ENCODE peak calls at places on chromosomes 4 and X, in seven cellular contexts. One of them, this sample, is unnamed.

GRCh38 chrX:9315086-9315485 is 149.8 kb upstream of the TBL1X start:
- DNase-seq in NAMALWA: no peak
- DNase-seq in hypothalamus: no peak
- DNase-seq in sciatic nerve: no peak
- DNase-seq in kidney epithelial cell: no peak
- DNase-seq in pancreas: no peak
- DNase-seq in dorsolateral prefrontal cortex: no peak
- DNase-seq in this sample: no peak

GRCh38 chrX:64205735-64206491 is 405 bp upstream of the AMER1 start:
- DNase-seq in NAMALWA: peak; percentile 92
- DNase-seq in hypothalamus: peak; percentile 80
- DNase-seq in sciatic nerve: peak; percentile 95
- DNase-seq in kidney epithelial cell: peak; percentile 56
- DNase-seq in pancreas: peak; percentile 95
- DNase-seq in dorsolateral prefrontal cortex: peak; percentile 96
- DNase-seq in this sample: peak; percentile 85

GRCh38 chr4:146389561-146389960 is 132.2 kb downstream of the SLC10A7 start:
- DNase-seq in NAMALWA: no peak
- DNase-seq in hypothalamus: no peak
- DNase-seq in sciatic nerve: no peak
- DNase-seq in kidney epithelial cell: no peak
- DNase-seq in pancreas: no peak
- DNase-seq in dorsolateral prefrontal cortex: no peak
- DNase-seq in this sample: no peak

GRCh38 chr4:88803600-88804096 is 106.0 kb upstream of the NAP1L5 start:
- DNase-seq in NAMALWA: no peak
- DNase-seq in hypothalamus: no peak
- DNase-seq in sciatic nerve: no peak
- DNase-seq in kidney epithelial cell: peak; percentile 68
- DNase-seq in pancreas: peak; percentile 35
- DNase-seq in dorsolateral prefrontal cortex: no peak
- DNase-seq in this sample: peak; percentile 48

GRCh38 chrX:30800901-30801300 is 88.2 kb downstream of the TAB3 start:
- DNase-seq in NAMALWA: no peak
- DNase-seq in hypothalamus: no peak
- DNase-seq in sciatic nerve: no peak
- DNase-seq in kidney epithelial cell: no peak
- DNase-seq in pancreas: no peak
- DNase-seq in dorsolateral prefrontal cortex: no peak
- DNase-seq in this sample: no peak

GRCh38 chrX:68807818-68808217 is 21.0 kb upstream of the EFNB1 start:
- DNase-seq in NAMALWA: no peak
- DNase-seq in hypothalamus: no peak
- DNase-seq in sciatic nerve: no peak
- DNase-seq in kidney epithelial cell: no peak
- DNase-seq in pancreas: peak; percentile 34
- DNase-seq in dorsolateral prefrontal cortex: no peak
- DNase-seq in this sample: no peak

GRCh38 chr4:105712766-105713165 is 4.2 kb downstream of the GSTCD start:
- DNase-seq in NAMALWA: no peak
- DNase-seq in hypothalamus: no peak
- DNase-seq in sciatic nerve: no peak
- DNase-seq in kidney epithelial cell: no peak
- DNase-seq in pancreas: no peak
- DNase-seq in dorsolateral prefrontal cortex: no peak
- DNase-seq in this sample: no peak

GRCh38 chr4:184978211-184978610 is 40.1 kb upstream of the HELT start:
- DNase-seq in NAMALWA: no peak
- DNase-seq in hypothalamus: no peak
- DNase-seq in sciatic nerve: no peak
- DNase-seq in kidney epithelial cell: no peak
- DNase-seq in pancreas: peak; percentile 17
- DNase-seq in dorsolateral prefrontal cortex: no peak
- DNase-seq in this sample: no peak

GRCh38 chrX:119654112-119654531 is 38.8 kb downstream of the SEPTIN6 start:
- DNase-seq in NAMALWA: no peak
- DNase-seq in hypothalamus: no peak
- DNase-seq in sciatic nerve: peak; percentile 69
- DNase-seq in kidney epithelial cell: no peak
- DNase-seq in pancreas: no peak
- DNase-seq in dorsolateral prefrontal cortex: peak; percentile 24
- DNase-seq in this sample: peak; percentile 11

GRCh38 chr4:107258359-107258758 is 222.2 kb upstream of the DKK2 start:
- DNase-seq in NAMALWA: no peak
- DNase-seq in hypothalamus: no peak
- DNase-seq in sciatic nerve: no peak
- DNase-seq in kidney epithelial cell: no peak
- DNase-seq in pancreas: no peak
- DNase-seq in dorsolateral prefrontal cortex: no peak
- DNase-seq in this sample: peak; percentile 68

GRCh38 chr4:61938250-61938846 is 738.2 kb downstream of the ADGRL3 start:
- DNase-seq in NAMALWA: no peak
- DNase-seq in hypothalamus: no peak
- DNase-seq in sciatic nerve: no peak
- DNase-seq in kidney epithelial cell: no peak
- DNase-seq in pancreas: no peak
- DNase-seq in dorsolateral prefrontal cortex: peak; percentile 40
- DNase-seq in this sample: no peak

GRCh38 chr4:132085105-132085504 is 1064.0 kb upstream of the PCDH10 start:
- DNase-seq in NAMALWA: no peak
- DNase-seq in hypothalamus: no peak
- DNase-seq in sciatic nerve: no peak
- DNase-seq in kidney epithelial cell: no peak
- DNase-seq in pancreas: no peak
- DNase-seq in dorsolateral prefrontal cortex: no peak
- DNase-seq in this sample: no peak

GRCh38 chrX:24259544-24260240 is 54.2 kb downstream of the SUPT20HL2 start:
- DNase-seq in NAMALWA: peak; percentile 63
- DNase-seq in hypothalamus: no peak
- DNase-seq in sciatic nerve: no peak
- DNase-seq in kidney epithelial cell: peak; percentile 47
- DNase-seq in pancreas: peak; percentile 28
- DNase-seq in dorsolateral prefrontal cortex: peak; percentile 30
- DNase-seq in this sample: peak; percentile 50

GRCh38 chrX:12497832-12498591 is 293.2 kb upstream of the PRPS2 start:
- DNase-seq in NAMALWA: peak; percentile 44
- DNase-seq in hypothalamus: no peak
- DNase-seq in sciatic nerve: no peak
- DNase-seq in kidney epithelial cell: no peak
- DNase-seq in pancreas: no peak
- DNase-seq in dorsolateral prefrontal cortex: no peak
- DNase-seq in this sample: no peak